ENCODE peak calls at places on chromosomes 16 and 17, in seven cellular contexts. S is AG04450; G is stimulated activated CD4-positive, alpha-beta T cell treated with anti-CD3 and anti-CD28 coated beads, Interleukin-4, amount 100 ng/mL, for 1 hour; F is bronchial epithelial cell; X is NCI-H2171 treated with DMSO at 0.1 percent for 48 hours; R is heart right ventricle; C is activated T-cell treated with anti-CD3 and anti-CD28 coated beads, Interleukin-2, amount 50 U/mL, for 4 hours. Q is an unnamed sample.

GRCh38 chr16:86823125-86823524 is 244.8 kb downstream of the FOXL1 start:
- DNase-seq in S (no peak), G (no peak), F (no peak), X (no peak), R (no peak), C (no peak), Q (no peak)

GRCh38 chr17:38456031-38456815 is 28.0 kb downstream of the ARHGAP23 start:
- DNase-seq in S (no peak), G (no peak), F (no peak), X (peak), R (no peak), C (no peak), Q (no peak)

GRCh38 chr17:40284085-40284713 is 3.5 kb upstream of the CDC6 start:
- DNase-seq in S (no peak), G (no peak), F (peak), X (no peak), R (no peak), C (no peak), Q (peak)

GRCh38 chr17:58120195-58120822 is 27.9 kb upstream of the OR4D1 start:
- DNase-seq in S (peak), G (peak), F (peak), X (no peak), R (peak), C (peak), Q (peak)

GRCh38 chr16:56974549-56975300 is 13.0 kb downstream of the CETP start:
- DNase-seq in S (no peak), G (no peak), F (no peak), X (no peak), R (no peak), C (no peak), Q (no peak)

GRCh38 chr16:8623634-8624033 is 2.1 kb downstream of the METTL22 start:
- DNase-seq in S (no peak), G (no peak), F (peak), X (no peak), R (no peak), C (no peak), Q (peak)

GRCh38 chr16:85425061-85425662 is 188.0 kb upstream of the GSE1 start:
- DNase-seq in S (no peak), G (no peak), F (no peak), X (peak), R (no peak), C (no peak), Q (no peak)

GRCh38 chr17:34624767-34625389 is 45.5 kb downstream of the TMEM132E start:
- DNase-seq in S (no peak), G (no peak), F (no peak), X (no peak), R (no peak), C (no peak), Q (no peak)

GRCh38 chr16:89172901-89173628 is 1.5 kb downstream of the CDH15 start:
- DNase-seq in S (no peak), G (no peak), F (no peak), X (peak), R (no peak), C (no peak), Q (no peak)